ENCODE peak calls at places on chromosomes 5 and 9, in seven cellular contexts. S is ovary, W is testis, V is GM12891, L is stomach, F is breast epithelium, Q is H1. P is an unnamed sample.

GRCh38 chr9:124470306-124470705 is 20.1 kb downstream of the ADGRD2 start:
- DNase-seq in S (no peak), W (no peak), V (no peak), L (no peak), F (no peak), Q (no peak), P (no peak)

GRCh38 chr9:107952773-107953172 is 463.2 kb upstream of the KLF4 start:
- DNase-seq in S (no peak), W (no peak), V (no peak), L (no peak), F (no peak), Q (no peak), P (no peak)

GRCh38 chr5:69032009-69032408 is 61.8 kb upstream of the SLC30A5 start:
- DNase-seq in S (no peak), W (no peak), V (no peak), L (no peak), F (no peak), Q (no peak), P (peak)

GRCh38 chr9:33818832-33819500 is 2.0 kb downstream of the UBE2R2 start:
- DNase-seq in S (no peak), W (no peak), V (no peak), L (no peak), F (no peak), Q (no peak), P (peak)

GRCh38 chr9:86945868-86946711 is 1.2 kb downstream of the GAS1 start:
- DNase-seq in S (peak), W (peak), V (peak), L (peak), F (peak), Q (peak), P (peak)

GRCh38 chr9:93198839-93199625 is 15.1 kb downstream of the WNK2 start:
- DNase-seq in S (no peak), W (no peak), V (no peak), L (no peak), F (no peak), Q (no peak), P (no peak)

GRCh38 chr5:177416334-177416733 is 7.0 kb upstream of the F12 start:
- DNase-seq in S (no peak), W (no peak), V (no peak), L (no peak), F (no peak), Q (no peak), P (no peak)

GRCh38 chr5:53871050-53871449 is 310.6 kb downstream of the NDUFS4 start:
- DNase-seq in S (no peak), W (no peak), V (no peak), L (no peak), F (no peak), Q (no peak), P (no peak)

GRCh38 chr9:115520626-115521025 is 402.7 kb upstream of the TNC start:
- DNase-seq in S (no peak), W (no peak), V (no peak), L (no peak), F (no peak), Q (no peak), P (no peak)

GRCh38 chr9:347667-348292 is 133.1 kb downstream of the DOCK8 start:
- DNase-seq in S (no peak), W (no peak), V (no peak), L (no peak), F (no peak), Q (no peak), P (peak)

GRCh38 chr9:70259512-70259802 is 679 bp downstream of the SMC5 start:
- DNase-seq in S (no peak), W (no peak), V (peak), L (no peak), F (no peak), Q (peak), P (no peak)

GRCh38 chr9:6959275-6960000 is 201.7 kb downstream of the KDM4C start:
- DNase-seq in S (no peak), W (no peak), V (no peak), L (no peak), F (no peak), Q (no peak), P (no peak)

GRCh38 chr9:75061169-75061568 is 26.8 kb downstream of the NMRK1 start:
- DNase-seq in S (no peak), W (no peak), V (no peak), L (no peak), F (no peak), Q (no peak), P (no peak)

GRCh38 chr9:28234133-28234898 is 661.0 kb upstream of the C9orf72 start:
- DNase-seq in S (no peak), W (no peak), V (no peak), L (no peak), F (no peak), Q (no peak), P (no peak)

GRCh38 chr5:170861855-170862766 is at the start of gene RANBP17:
- DNase-seq in S (peak), W (peak), V (peak), L (peak), F (no peak), Q (peak), P (peak)

GRCh38 chr5:77087484-77088291 is 603 bp upstream of the ZBED3 start:
- DNase-seq in S (peak), W (peak), V (no peak), L (peak), F (no peak), Q (peak), P (no peak)

GRCh38 chr5:115810776-115811175 is 5.7 kb downstream of the CDO1 start:
- DNase-seq in S (no peak), W (no peak), V (no peak), L (no peak), F (no peak), Q (no peak), P (no peak)

GRCh38 chr9:93010056-93010455 is 48.4 kb upstream of the SUSD3 start:
- DNase-seq in S (no peak), W (peak), V (no peak), L (no peak), F (no peak), Q (no peak), P (no peak)

GRCh38 chr5:90386099-90386710 is 23.4 kb downstream of the CETN3 start:
- DNase-seq in S (no peak), W (no peak), V (no peak), L (no peak), F (no peak), Q (no peak), P (peak)

GRCh38 chr5:65141487-65141886 is 340.2 kb downstream of the ADAMTS6 start:
- DNase-seq in S (no peak), W (no peak), V (no peak), L (no peak), F (no peak), Q (no peak), P (no peak)

GRCh38 chr5:134226441-134227192 is 744 bp upstream of the PPP2CA start:
- DNase-seq in S (no peak), W (no peak), V (peak), L (peak), F (no peak), Q (no peak), P (no peak)

GRCh38 chr5:154351566-154351965 is 94.2 kb upstream of the SAP30L start:
- DNase-seq in S (no peak), W (no peak), V (no peak), L (no peak), F (no peak), Q (no peak), P (no peak)

GRCh38 chr5:78699565-78700143 is 51.1 kb upstream of the LHFPL2 start:
- DNase-seq in S (no peak), W (no peak), V (no peak), L (peak), F (peak), Q (no peak), P (no peak)

GRCh38 chr9:90198956-90199355 is 443.7 kb downstream of the DIRAS2 start:
- DNase-seq in S (no peak), W (no peak), V (no peak), L (no peak), F (no peak), Q (no peak), P (no peak)

GRCh38 chr5:8340739-8341344 is 471.9 kb downstream of the MTRR start:
- DNase-seq in S (no peak), W (no peak), V (no peak), L (no peak), F (no peak), Q (peak), P (no peak)

GRCh38 chr5:6850033-6850432 is 136.8 kb downstream of the TENT4A start:
- DNase-seq in S (no peak), W (no peak), V (no peak), L (no peak), F (no peak), Q (no peak), P (no peak)

DNA sequence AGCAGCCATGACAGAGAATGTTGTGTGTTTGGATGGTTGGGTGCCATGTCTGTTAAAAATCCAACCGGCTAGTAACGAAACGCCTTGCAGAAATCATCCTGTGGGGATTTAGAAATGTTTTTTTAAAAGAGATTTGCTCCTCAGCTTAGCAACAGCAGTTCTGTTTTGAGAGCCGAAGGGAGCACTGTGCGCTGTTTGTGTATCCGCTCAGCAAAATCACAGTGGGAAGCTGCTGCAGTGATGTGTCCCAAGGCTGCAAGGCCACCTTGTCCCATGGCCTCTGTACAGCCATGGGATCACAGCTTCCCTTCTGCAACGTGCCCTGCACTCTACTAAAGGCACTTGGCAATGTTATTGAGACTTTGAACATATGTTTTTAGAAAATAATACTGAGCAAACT is 40.9 kb downstream of the TRIO start:
- DNase-seq in S (no peak), W (no peak), V (no peak), L (no peak), F (no peak), Q (no peak), P (no peak)
- TF ChIP-seq POLR2A in S (no peak), W (no peak), V (no peak), L (no peak), F (no peak), Q (no peak), P (no peak)

DNA sequence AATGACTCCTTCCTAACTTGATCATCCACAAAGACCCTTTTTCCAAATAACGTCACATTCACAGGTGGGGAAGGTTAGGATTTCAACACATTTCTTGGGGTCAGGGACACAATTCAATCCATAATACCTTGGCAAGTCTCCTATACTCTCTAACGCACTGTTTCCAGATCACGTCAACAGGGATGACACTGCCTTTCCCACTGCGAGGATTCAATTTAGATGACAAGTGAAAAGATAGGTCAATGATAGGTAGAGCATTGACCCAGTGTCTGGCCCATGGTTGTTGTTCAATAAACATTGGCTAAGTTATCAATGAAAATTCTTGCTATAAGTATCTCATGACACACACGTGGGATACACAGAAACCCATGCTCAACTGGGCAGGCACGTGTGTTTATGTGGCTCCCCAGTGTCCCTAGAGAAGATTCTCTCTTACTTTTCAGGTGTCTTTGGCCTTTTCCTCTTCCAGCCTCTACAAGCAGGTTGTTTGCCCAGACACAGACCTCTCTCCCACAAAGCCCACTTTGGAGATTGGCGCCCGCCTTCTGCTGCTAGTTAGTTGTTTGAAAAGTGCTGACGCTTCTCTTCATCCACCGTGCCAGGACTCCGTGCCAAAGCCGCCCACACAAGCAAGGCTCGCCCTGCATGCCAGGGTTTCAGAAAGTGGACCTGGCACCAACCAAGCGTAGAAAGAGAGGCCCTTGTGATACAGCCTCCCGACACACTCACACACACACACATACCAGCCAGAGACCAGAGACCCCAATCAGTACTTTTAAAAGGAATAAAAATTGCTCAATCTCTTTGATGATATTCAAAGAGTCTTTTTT is 594.5 kb downstream of the BNC2 start:
- DNase-seq in S (no peak), W (no peak), V (no peak), L (no peak), F (peak), Q (no peak), P (no peak)
- TF ChIP-seq POLR2A in S (no peak), W (no peak), V (no peak), L (no peak), F (no peak), Q (no peak), P (no peak)

GRCh38 chr9:137297966-137298365 is 4.1 kb downstream of the NRARP start:
- DNase-seq in S (no peak), W (no peak), V (no peak), L (no peak), F (no peak), Q (peak), P (no peak)

GRCh38 chr9:137294684-137295312 is 7.3 kb downstream of the NRARP start:
- DNase-seq in S (peak), W (no peak), V (no peak), L (no peak), F (no peak), Q (no peak), P (peak)

GRCh38 chr9:137295313-137296213 is 6.5 kb downstream of the NRARP start:
- DNase-seq in S (peak), W (no peak), V (peak), L (peak), F (no peak), Q (peak), P (peak)

GRCh38 chr9:137297060-137297664 is 4.9 kb downstream of the NRARP start:
- DNase-seq in S (peak), W (no peak), V (no peak), L (no peak), F (no peak), Q (peak), P (no peak)

DNA sequence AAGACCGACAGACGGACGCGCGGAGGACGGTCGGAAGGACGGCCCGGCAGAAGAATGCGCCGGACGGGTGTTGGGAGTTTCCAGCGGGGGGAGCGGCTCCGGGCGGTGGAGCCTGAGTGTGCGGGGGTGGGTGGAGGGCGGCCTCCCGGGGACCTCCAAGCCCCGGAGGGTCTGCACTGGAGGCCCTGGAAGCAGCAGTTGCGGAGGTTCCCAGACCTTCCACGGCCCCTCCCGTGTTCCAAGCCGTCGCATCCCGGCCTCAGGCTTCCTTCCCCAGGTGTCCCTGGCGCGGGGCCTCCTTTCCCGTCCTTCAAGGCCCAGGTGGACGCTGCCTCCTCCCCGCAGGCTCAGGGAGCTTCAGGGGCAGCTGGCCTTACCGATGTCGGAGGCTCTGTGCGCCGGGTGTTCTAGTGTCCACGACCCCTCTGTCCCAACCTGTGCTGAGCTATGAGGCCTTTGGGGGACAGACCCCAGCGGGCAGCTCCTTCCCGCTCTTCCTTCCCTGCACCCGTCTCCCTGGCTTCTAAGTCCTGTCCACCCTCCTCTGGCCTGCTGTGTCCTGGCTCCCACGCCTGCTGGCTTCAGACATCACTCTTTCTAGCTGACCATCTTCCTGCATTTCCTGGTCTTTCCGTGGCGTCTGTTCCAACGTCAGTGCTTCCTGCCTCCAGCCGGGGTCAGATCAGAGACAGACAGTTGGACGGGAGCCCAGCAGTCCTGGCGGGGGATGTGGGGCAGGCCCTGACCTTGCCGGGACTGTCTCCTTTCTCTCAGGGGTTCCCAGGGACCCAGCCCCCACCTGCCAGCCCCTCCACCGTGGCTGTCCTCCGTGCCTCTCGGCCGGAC is 5.6 kb downstream of the NRARP start:
- DNase-seq in S (peak), W (peak), V (no peak), L (peak), F (no peak), Q (no peak), P (no peak)
- TF ChIP-seq POLR2A in S (no peak), W (no peak), V (no peak), L (no peak), F (no peak), Q (no peak), P (no peak)

GRCh38 chr9:129596541-129597328 is 24.2 kb downstream of the C9orf50 start:
- DNase-seq in S (peak), W (peak), V (no peak), L (peak), F (peak), Q (peak), P (no peak)

GRCh38 chr9:129598089-129598596 is 22.8 kb downstream of the C9orf50 start:
- DNase-seq in S (no peak), W (no peak), V (no peak), L (no peak), F (no peak), Q (no peak), P (no peak)

GRCh38 chr9:129595323-129595741 is 25.6 kb downstream of the C9orf50 start:
- DNase-seq in S (no peak), W (no peak), V (no peak), L (no peak), F (no peak), Q (no peak), P (no peak)

GRCh38 chr9:129595903-129596540 is 24.9 kb downstream of the C9orf50 start:
- DNase-seq in S (no peak), W (no peak), V (no peak), L (no peak), F (no peak), Q (no peak), P (no peak)

GRCh38 chr9:129597355-129598088 is 23.4 kb downstream of the C9orf50 start:
- DNase-seq in S (peak), W (peak), V (no peak), L (peak), F (peak), Q (peak), P (no peak)
- TF ChIP-seq POLR2A in S (no peak), W (no peak), V (no peak), L (no peak), F (no peak), Q (no peak), P (no peak)

GRCh38 chr9:136665111-136665703 is 2.5 kb downstream of the EGFL7 start:
- DNase-seq in S (no peak), W (no peak), V (peak), L (no peak), F (no peak), Q (no peak), P (peak)
- TF ChIP-seq POLR2A in S (no peak), W (no peak), V (no peak), L (no peak), F (no peak), Q (no peak), P (peak)

DNA sequence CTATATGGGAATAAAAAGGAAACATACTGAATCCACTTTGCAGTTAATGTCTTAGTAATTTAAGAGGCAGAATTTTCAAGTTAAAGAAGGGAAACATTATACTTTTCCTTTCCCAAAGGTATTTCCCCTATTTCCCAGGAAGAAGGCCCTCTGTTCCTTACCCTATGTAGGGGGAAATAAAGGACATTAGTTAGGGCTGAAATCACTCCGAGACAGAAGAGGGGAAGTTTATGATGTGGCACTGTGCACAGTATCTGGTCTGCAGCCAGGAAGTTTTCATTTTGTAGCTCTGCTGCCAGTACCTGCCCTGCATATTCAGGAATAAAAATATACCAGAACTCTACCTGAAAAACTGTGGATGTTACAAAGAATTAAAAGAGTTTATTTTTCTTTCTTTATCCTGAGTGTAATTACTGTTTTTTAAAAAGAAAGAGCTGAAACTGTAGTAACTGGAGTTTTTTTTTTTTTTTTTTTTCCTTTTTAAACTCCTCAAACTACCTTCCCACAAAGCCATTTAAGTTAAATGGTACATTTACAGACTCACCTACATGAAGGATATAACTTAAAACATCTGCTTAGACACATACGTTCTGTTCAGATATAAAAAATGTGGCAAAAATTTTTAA is 7.3 kb downstream of the MEF2C start:
- DNase-seq in S (no peak), W (no peak), V (no peak), L (no peak), F (no peak), Q (no peak), P (peak)
- TF ChIP-seq POLR2A in S (no peak), W (no peak), V (no peak), L (no peak), F (no peak), Q (no peak), P (peak)

DNA sequence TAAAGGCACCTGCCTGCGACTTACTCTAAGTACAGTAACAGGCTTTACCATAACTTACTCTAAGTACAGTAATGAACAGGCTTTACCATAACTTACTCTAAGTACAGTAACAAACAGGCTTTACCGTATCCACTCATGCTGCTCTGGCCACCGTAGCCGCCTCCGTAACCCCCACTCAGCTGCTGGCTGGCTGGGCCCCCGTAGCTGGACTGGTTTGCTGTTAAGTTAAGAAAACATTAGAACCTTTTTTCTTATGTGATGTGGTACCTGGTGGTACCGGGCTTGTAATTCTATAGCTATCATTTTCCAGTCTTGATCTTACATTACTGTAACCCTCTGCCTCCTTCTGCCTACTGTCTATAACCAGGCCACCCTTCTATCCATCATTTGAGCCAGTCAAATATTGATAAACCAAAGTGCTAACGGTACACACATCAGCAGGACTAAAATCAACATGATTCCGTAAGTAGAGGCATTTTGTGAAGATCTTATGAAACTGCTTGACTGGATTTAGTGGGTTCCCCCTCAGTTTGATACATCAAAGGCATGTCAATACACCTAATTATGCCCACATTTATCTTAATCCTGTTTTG is 7.4 kb downstream of the HNRNPH1 start:
- DNase-seq in S (no peak), W (no peak), V (no peak), L (no peak), F (no peak), Q (no peak), P (no peak)
- TF ChIP-seq POLR2A in S (no peak), W (no peak), V (peak), L (no peak), F (no peak), Q (no peak), P (no peak)

GRCh38 chr9:129907196-129907595 is 71.9 kb downstream of the USP20 start:
- DNase-seq in S (no peak), W (no peak), V (no peak), L (no peak), F (no peak), Q (no peak), P (no peak)
- TF ChIP-seq POLR2A in S (no peak), W (no peak), V (no peak), L (no peak), F (no peak), Q (no peak), P (no peak)